ENCODE peak calls at places on chromosome 19, in nine cellular contexts. N is fibroblast of pulmonary artery, E is Peyer's patch, Q is fibroblast of the aortic adventitia, A is HFF-Myc, V is BJ, R is prostate gland, B is mammary epithelial cell, G is left ventricle myocardium inferior. P is an unnamed sample.

GRCh38 chr19:15437355-15438123 is 12.2 kb downstream of the WIZ start:
- DNase-seq in V (no peak), G (no peak), N (peak), R (no peak), E (no peak), Q (peak), B (no peak), A (no peak), P (no peak)

GRCh38 chr19:28846094-28846812 is 366.7 kb downstream of the UQCRFS1 start:
- DNase-seq in V (no peak), A (no peak), B (no peak), N (no peak), G (no peak), E (no peak), R (no peak), Q (no peak), P (no peak)

GRCh38 chr19:52567921-52568320 is 2.2 kb upstream of the ZNF701 start:
- DNase-seq in Q (no peak), G (no peak), B (no peak), N (no peak), A (no peak), V (no peak), R (no peak), E (no peak), P (no peak)

GRCh38 chr19:11577451-11578341 is at the start of gene ACP5:
- DNase-seq in R (no peak), A (no peak), V (no peak), N (no peak), B (peak), Q (no peak), G (no peak), E (no peak), P (no peak)

GRCh38 chr19:3365447-3366103 is 808 bp upstream of the NFIC start:
- DNase-seq in V (no peak), E (peak), G (peak), Q (peak), N (peak), A (no peak), R (peak), B (peak), P (no peak)

GRCh38 chr19:15584541-15585115 is 30.4 kb upstream of the CYP4F8 start:
- DNase-seq in E (peak), N (peak), G (peak), R (peak), Q (peak), V (no peak), B (peak), A (peak), P (peak)

GRCh38 chr19:48095637-48096175 is 14.9 kb downstream of the PLA2G4C start:
- DNase-seq in V (no peak), A (no peak), G (no peak), B (no peak), R (no peak), Q (no peak), N (no peak), E (no peak), P (no peak)

GRCh38 chr19:42606660-42607351 is 12.1 kb upstream of the CEACAM8 start:
- DNase-seq in R (peak), Q (peak), V (no peak), A (peak), B (peak), G (peak), N (peak), E (peak), P (peak)

GRCh38 chr19:10010247-10010691 is at the start of gene COL5A3:
- DNase-seq in A (no peak), R (peak), V (no peak), B (peak), N (peak), E (peak), G (peak), Q (peak), P (no peak)

GRCh38 chr19:18051887-18052286 is 34.8 kb downstream of the IL12RB1 start:
- DNase-seq in E (no peak), Q (no peak), V (no peak), R (no peak), B (no peak), G (peak), N (no peak), A (no peak), P (no peak)

DNA sequence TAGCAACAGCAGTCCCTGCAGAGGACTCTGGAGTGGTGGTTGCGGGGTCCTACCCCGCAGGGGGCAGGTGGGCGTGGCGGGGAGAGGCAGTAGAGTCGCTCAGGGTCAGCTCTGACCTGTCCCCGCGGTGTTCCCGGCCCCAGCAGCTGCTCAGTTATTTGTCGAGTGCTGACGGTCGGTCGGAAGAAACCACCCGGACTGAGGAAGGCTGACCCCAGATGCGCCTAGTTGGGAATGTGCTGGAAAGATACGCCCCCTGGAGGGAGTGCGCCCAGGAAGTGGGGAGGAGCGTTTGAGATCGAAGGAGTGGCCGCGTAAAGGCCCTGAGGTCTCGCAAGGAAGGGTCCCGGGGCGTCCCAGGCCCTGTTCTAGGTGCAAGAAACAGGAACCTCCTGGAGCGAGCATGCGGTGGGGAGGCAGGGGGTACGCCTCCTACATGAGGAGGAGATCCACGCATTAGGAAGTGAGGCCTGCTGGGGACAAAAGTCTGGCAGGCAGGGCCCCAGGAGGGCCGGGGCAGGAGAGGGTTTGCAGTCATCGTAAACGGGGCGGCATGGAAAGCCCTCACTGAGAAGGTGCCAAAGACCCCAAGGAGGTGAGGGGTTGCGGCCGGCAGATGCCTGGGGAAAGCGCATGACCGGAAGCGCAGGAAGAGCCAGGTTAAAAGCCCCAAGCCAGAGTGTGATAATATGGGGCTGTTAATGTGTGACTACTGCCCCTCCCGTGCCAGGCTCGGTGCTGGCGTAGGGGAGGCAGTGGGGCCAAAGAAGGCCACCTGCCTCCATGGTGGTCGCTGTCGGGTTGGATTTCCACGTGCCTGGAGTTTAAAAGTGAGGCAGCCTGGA is 9.1 kb downstream of the CCDC8 start:
- DNase-seq in B (no peak), A (no peak), E (peak), Q (peak), G (peak), R (peak), V (no peak), N (peak), P (no peak)
- H3K4me3 ChIP-seq in B (peak), A (peak), E (peak), Q (peak), G (peak), R (peak), V (peak), N (peak), P (no peak)

GRCh38 chr19:50795665-50796073 is 5.5 kb downstream of the ACP4 start:
- DNase-seq in E (no peak), A (no peak), N (no peak), B (no peak), Q (no peak), G (no peak), V (no peak), R (no peak), P (no peak)

GRCh38 chr19:50793558-50794065 is 3.4 kb downstream of the ACP4 start:
- DNase-seq in G (no peak), N (no peak), V (no peak), E (no peak), R (no peak), A (no peak), Q (no peak), B (no peak), P (no peak)

GRCh38 chr19:50792852-50793250 is 2.6 kb downstream of the ACP4 start:
- DNase-seq in E (no peak), G (no peak), R (no peak), V (no peak), Q (no peak), B (no peak), A (no peak), N (no peak), P (no peak)

GRCh38 chr19:50794778-50795664 is 4.8 kb downstream of the ACP4 start:
- DNase-seq in Q (no peak), V (no peak), A (peak), R (no peak), B (no peak), E (no peak), G (no peak), N (no peak), P (no peak)

DNA sequence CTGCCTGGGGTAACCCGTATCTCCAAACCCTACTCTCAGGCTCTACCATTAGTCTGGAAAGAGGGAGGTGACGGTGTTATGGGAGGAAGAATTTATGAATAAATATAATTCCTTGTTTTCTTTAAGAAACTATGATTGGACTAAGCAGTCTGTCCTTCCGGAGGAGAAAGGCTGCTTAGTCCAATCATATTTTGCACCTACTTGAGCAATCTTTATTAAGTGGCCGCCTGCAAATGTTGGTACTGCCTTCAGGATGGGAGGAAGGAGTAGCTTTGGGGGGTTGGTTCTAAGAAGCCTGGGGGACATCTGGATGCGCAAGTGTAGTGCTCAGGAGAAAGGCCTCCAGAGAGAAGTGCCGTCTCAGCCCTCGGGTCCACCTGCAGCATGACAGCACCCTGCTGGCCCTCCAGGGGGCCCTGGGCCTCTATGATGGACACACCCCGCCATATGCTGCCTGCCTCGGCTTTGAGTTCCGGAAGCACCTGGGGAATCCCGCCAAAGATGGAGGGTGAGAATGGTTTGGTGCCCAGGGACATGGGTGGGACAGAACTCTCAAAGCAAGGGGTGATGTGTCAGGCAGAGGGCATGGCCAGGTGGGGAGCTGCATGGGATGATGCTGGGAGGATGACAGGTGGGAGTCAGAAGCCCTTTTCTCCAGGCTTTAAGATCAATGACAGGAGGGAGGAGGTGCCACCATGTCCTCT is 4.0 kb downstream of the ACP4 start:
- DNase-seq in G (no peak), Q (no peak), A (peak), N (no peak), B (peak), R (peak), V (no peak), E (peak), P (no peak)
- TF ChIP-seq CTCF in G (no peak), Q (no peak), A (peak), N (no peak), B (peak), R (no peak), V (no peak), E (no peak), P (peak)

GRCh38 chr19:7789447-7789846 is 26.4 kb downstream of the CLEC4M start:
- DNase-seq in R (no peak), B (no peak), N (no peak), V (no peak), G (no peak), E (peak), Q (no peak), A (no peak), P (no peak)
- H3K4me3 ChIP-seq in R (no peak), B (no peak), N (no peak), V (no peak), G (peak), E (no peak), Q (no peak), A (no peak), P (no peak)

GRCh38 chr19:35851213-35852028 is 883 bp downstream of the NPHS1 start:
- DNase-seq in V (no peak), E (no peak), A (no peak), B (no peak), G (no peak), N (no peak), R (no peak), Q (no peak), P (no peak)
- TF ChIP-seq CTCF in V (no peak), E (no peak), A (peak), B (no peak), G (no peak), N (no peak), R (no peak), Q (no peak), P (peak)

P was measured in GM12864.